ENCODE peak calls at places on chromosomes 11 and 22, in six cellular contexts. Y, J, H, K, X and P are unnamed samples.

GRCh38 chr22:42283288-42284229 is 13.1 kb upstream of the TCF20 start:
- DNase-seq in Y (no peak), J (no peak), H (no peak), K (no peak), X (no peak), P (no peak)

GRCh38 chr11:86955111-86955673 is at the start of gene FZD4:
- DNase-seq in Y (peak), J (no peak), H (peak), K (peak), X (no peak), P (peak)

GRCh38 chr11:102560555-102561011 is 30.0 kb upstream of the MMP7 start:
- DNase-seq in Y (peak), J (peak), H (no peak), K (peak), X (peak), P (no peak)

GRCh38 chr11:130737041-130737830 is 179.0 kb downstream of the SNX19 start:
- DNase-seq in Y (no peak), J (no peak), H (no peak), K (peak), X (no peak), P (no peak)

GRCh38 chr22:48187272-48187855 is 1424.9 kb downstream of the TBC1D22A start:
- DNase-seq in Y (no peak), J (no peak), H (no peak), K (no peak), X (no peak), P (no peak)

GRCh38 chr22:45720875-45721378 is 49.3 kb downstream of the ATXN10 start:
- DNase-seq in Y (no peak), J (no peak), H (no peak), K (no peak), X (no peak), P (no peak)

GRCh38 chr11:2109541-2110019 is 29.6 kb downstream of the IGF2 start:
- DNase-seq in Y (no peak), J (no peak), H (no peak), K (peak), X (no peak), P (no peak)

GRCh38 chr22:45885941-45886395 is 91.0 kb downstream of the WNT7B start:
- DNase-seq in Y (no peak), J (no peak), H (no peak), K (no peak), X (no peak), P (no peak)

GRCh38 chr11:11171854-11172253 is 181.2 kb downstream of the CSNK2A3 start:
- DNase-seq in Y (no peak), J (peak), H (peak), K (no peak), X (no peak), P (no peak)

GRCh38 chr22:37758698-37759097 is 49.0 kb upstream of the GCAT start:
- DNase-seq in Y (no peak), J (no peak), H (no peak), K (no peak), X (no peak), P (no peak)

GRCh38 chr11:75762885-75763284 is 5.7 kb upstream of the DGAT2 start:
- DNase-seq in Y (no peak), J (peak), H (no peak), K (peak), X (no peak), P (no peak)

GRCh38 chr22:21980547-21980946 is 2.0 kb downstream of the TOP3B start:
- DNase-seq in Y (no peak), J (no peak), H (no peak), K (no peak), X (no peak), P (no peak)

GRCh38 chr11:73980001-73980960 is 2.4 kb downstream of the UCP2 start:
- DNase-seq in Y (peak), J (peak), H (peak), K (no peak), X (no peak), P (peak)

GRCh38 chr11:45022294-45023064 is 71.8 kb upstream of the TP53I11 start:
- DNase-seq in Y (peak), J (no peak), H (no peak), K (peak), X (no peak), P (no peak)

GRCh38 chr11:81005595-81005994 is 1564.8 kb upstream of the TENM4 start:
- DNase-seq in Y (peak), J (no peak), H (no peak), K (peak), X (peak), P (no peak)

GRCh38 chr11:63682045-63682915 is 980 bp downstream of the RTN3 start:
- DNase-seq in Y (peak), J (peak), H (no peak), K (peak), X (no peak), P (no peak)

GRCh38 chr11:14642873-14643696 is 519 bp upstream of the PDE3B start:
- DNase-seq in Y (no peak), J (no peak), H (no peak), K (no peak), X (no peak), P (no peak)

GRCh38 chr22:19806213-19807160 is 45.9 kb downstream of the TBX1 start:
- DNase-seq in Y (peak), J (no peak), H (no peak), K (no peak), X (no peak), P (no peak)

GRCh38 chr22:46018859-46019258 is 41.9 kb upstream of the WNT7B start:
- DNase-seq in Y (peak), J (no peak), H (no peak), K (no peak), X (no peak), P (no peak)

GRCh38 chr22:32203181-32204105 is 1.4 kb downstream of the RFPL2 start:
- DNase-seq in Y (no peak), J (peak), H (no peak), K (no peak), X (no peak), P (no peak)

GRCh38 chr22:39220897-39221850 is 23.6 kb downstream of the PDGFB start:
- DNase-seq in Y (peak), J (no peak), H (no peak), K (peak), X (no peak), P (no peak)

GRCh38 chr11:125348704-125349635 is 147.1 kb downstream of the FEZ1 start:
- DNase-seq in Y (peak), J (peak), H (peak), K (peak), X (no peak), P (peak)

GRCh38 chr11:6570691-6571427 is 32.6 kb downstream of the RRP8 start:
- DNase-seq in Y (no peak), J (no peak), H (no peak), K (no peak), X (no peak), P (no peak)

GRCh38 chr11:102599642-102600261 is 25.4 kb downstream of the MMP20 start:
- DNase-seq in Y (peak), J (no peak), H (no peak), K (peak), X (peak), P (no peak)

GRCh38 chr11:11467278-11467677 is 114.2 kb upstream of the CSNK2A3 start:
- DNase-seq in Y (peak), J (no peak), H (no peak), K (no peak), X (no peak), P (no peak)

GRCh38 chr22:49960967-49961600 is 512 bp downstream of the PIM3 start:
- DNase-seq in Y (peak), J (no peak), H (no peak), K (peak), X (no peak), P (no peak)

GRCh38 chr22:23067691-23068090 is 2.6 kb upstream of the GNAZ start:
- DNase-seq in Y (peak), J (no peak), H (no peak), K (no peak), X (no peak), P (no peak)

GRCh38 chr22:21587803-21588611 is 20.5 kb downstream of the UBE2L3 start:
- DNase-seq in Y (no peak), J (no peak), H (no peak), K (peak), X (no peak), P (no peak)

GRCh38 chr11:110367571-110367970 is 62.2 kb upstream of the FDX1 start:
- DNase-seq in Y (peak), J (no peak), H (no peak), K (peak), X (no peak), P (no peak)

GRCh38 chr22:43995798-43996169 is 28.3 kb upstream of the PARVB start:
- DNase-seq in Y (no peak), J (no peak), H (no peak), K (no peak), X (no peak), P (no peak)

GRCh38 chr11:82927264-82927880 is 25.8 kb downstream of the DDIAS start:
- DNase-seq in Y (peak), J (peak), H (peak), K (peak), X (peak), P (no peak)

GRCh38 chr11:32487270-32487669 is 51.9 kb upstream of the WT1 start:
- DNase-seq in Y (peak), J (no peak), H (no peak), K (no peak), X (no peak), P (peak)
- TF ChIP-seq CTCF in Y (peak), J (no peak), H (no peak), K (peak), X (peak), P (peak)

GRCh38 chr11:64861227-64861970 is 16.9 kb upstream of the CDC42BPG start:
- DNase-seq in Y (no peak), J (peak), H (no peak), K (no peak), X (no peak), P (no peak)
- TF ChIP-seq CTCF in Y (no peak), J (no peak), H (no peak), K (no peak), X (no peak), P (no peak)

GRCh38 chr11:36012979-36013378 is 69.1 kb downstream of the LDLRAD3 start:
- DNase-seq in Y (no peak), J (no peak), H (no peak), K (peak), X (no peak), P (no peak)
- TF ChIP-seq CTCF in Y (no peak), J (no peak), H (no peak), K (no peak), X (no peak), P (no peak)

DNA sequence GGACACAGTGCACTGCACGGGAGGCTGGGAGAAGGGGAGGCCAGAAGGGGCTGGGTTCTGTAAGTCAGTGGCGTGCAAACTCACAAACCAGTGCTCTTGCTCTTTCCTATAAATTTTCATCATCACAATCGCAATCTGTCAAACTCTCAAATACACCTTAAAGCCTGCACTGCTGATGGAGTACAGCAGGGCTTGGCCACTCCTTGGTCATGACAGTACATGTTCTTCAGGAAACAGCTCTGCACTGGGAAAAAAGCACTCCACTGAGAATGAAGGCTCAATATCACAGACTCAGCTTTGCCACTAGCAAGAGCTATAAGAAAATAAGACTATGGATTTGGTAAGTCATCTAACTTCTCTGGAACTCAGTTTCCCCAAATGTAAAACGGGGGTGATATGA is 111.0 kb downstream of the RBFOX2 start:
- DNase-seq in Y (no peak), J (no peak), H (no peak), K (no peak), X (no peak), P (no peak)
- TF ChIP-seq CTCF in Y (no peak), J (no peak), H (no peak), K (no peak), X (no peak), P (no peak)

GRCh38 chr11:47213985-47214564 is 699 bp upstream of the DDB2 start:
- DNase-seq in Y (peak), J (peak), H (peak), K (peak), X (no peak), P (peak)

GRCh38 chr11:47215366-47215925 is 672 bp downstream of the DDB2 start:
- DNase-seq in Y (peak), J (no peak), H (no peak), K (no peak), X (no peak), P (no peak)

GRCh38 chr11:47220401-47220821 is 5.6 kb downstream of the DDB2 start:
- DNase-seq in Y (peak), J (no peak), H (no peak), K (peak), X (no peak), P (no peak)

GRCh38 chr11:47212938-47213337 is 1.8 kb upstream of the DDB2 start:
- DNase-seq in Y (no peak), J (no peak), H (no peak), K (no peak), X (no peak), P (no peak)

DNA sequence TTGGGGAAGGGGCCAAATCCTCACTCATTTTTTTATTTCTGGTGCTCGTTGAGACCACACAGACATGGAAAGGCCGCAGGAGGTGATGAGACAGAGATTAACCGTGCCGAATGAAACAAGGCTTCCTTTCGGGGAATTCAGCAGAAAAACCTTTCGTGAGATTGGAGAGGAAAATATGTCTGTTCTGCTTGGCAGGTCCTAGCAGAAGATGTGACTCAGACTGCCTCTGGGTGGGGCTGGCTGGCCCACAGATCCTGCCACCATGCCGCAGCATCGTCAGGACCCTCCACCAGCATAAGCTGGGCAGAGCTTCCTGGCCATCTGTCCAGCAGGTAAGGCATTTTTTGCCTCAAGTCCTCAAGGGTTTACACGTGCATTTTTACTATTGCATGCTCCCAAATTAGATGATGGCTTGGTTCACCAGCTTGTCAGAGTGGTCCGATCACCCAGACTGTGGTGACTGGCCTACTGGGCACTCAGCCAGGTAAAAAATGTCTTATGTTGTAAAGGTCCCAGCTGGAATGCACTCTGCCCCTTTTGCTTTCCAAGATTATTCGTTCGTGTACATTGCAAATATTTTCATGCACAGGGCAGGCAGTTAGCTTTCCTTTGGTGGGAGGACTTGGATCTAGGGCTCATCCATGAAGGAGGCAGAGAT is 1.5 kb downstream of the DDB2 start:
- DNase-seq in Y (peak), J (peak), H (peak), K (peak), X (peak), P (no peak)
- TF ChIP-seq CTCF in Y (no peak), J (no peak), H (no peak), K (no peak), X (no peak), P (no peak)